ENCODE peak calls at places on chromosomes 6 and 20, in nine cellular contexts. N is heart left ventricle, G is IMR-90, W is transverse colon, B is tibial nerve, M is right lobe of liver, O is Peyer's patch, Y is body of pancreas, T is HCT116. D is an unnamed sample.

GRCh38 chr20:60237981-60238380 is 279.8 kb downstream of the CDH26 start:
- DNase-seq in W (no peak), M (no peak), T (no peak), G (no peak), O (no peak), Y (no peak), N (no peak), B (no peak), D (no peak)

GRCh38 chr20:32387262-32387661 is 29.1 kb downstream of the ASXL1 start:
- DNase-seq in N (no peak), B (no peak), M (no peak), W (no peak), O (no peak), G (peak), Y (no peak), T (no peak), D (no peak)

GRCh38 chr6:149211046-149211571 is 106.4 kb upstream of the TAB2 start:
- DNase-seq in T (no peak), G (peak), W (no peak), N (no peak), Y (no peak), B (no peak), O (peak), M (no peak), D (no peak)

GRCh38 chr6:165515963-165516624 is 146.9 kb downstream of the PDE10A start:
- DNase-seq in O (no peak), Y (no peak), G (peak), N (no peak), M (no peak), T (peak), W (no peak), B (no peak), D (no peak)

GRCh38 chr20:62141397-62142251 is 1.6 kb downstream of the PSMA7 start:
- DNase-seq in G (peak), N (no peak), Y (peak), T (no peak), B (no peak), W (no peak), O (no peak), M (no peak), D (no peak)

GRCh38 chr6:56570434-56571359 is 72.0 kb downstream of the DST start:
- DNase-seq in G (peak), O (no peak), W (no peak), N (no peak), T (no peak), Y (peak), M (no peak), B (no peak), D (no peak)

GRCh38 chr6:11734861-11735652 is 43.5 kb downstream of the ADTRP start:
- DNase-seq in M (no peak), O (no peak), N (no peak), Y (no peak), W (no peak), T (no peak), G (no peak), B (no peak), D (no peak)

GRCh38 chr20:64083380-64084208 is 604 bp downstream of the LKAAEAR1 start:
- DNase-seq in T (no peak), M (peak), B (no peak), N (peak), O (peak), Y (peak), W (peak), G (peak), D (no peak)

GRCh38 chr6:2848851-2849250 is 7.2 kb upstream of the SERPINB1 start:
- DNase-seq in N (no peak), M (no peak), B (no peak), O (peak), G (no peak), Y (no peak), T (no peak), W (peak), D (no peak)

GRCh38 chr6:44100088-44100550 is 27.1 kb downstream of the MRPL14 start:
- DNase-seq in N (no peak), O (no peak), M (no peak), B (no peak), W (no peak), T (no peak), Y (peak), G (peak), D (no peak)

GRCh38 chr6:148455225-148455624 is 112.6 kb downstream of the SASH1 start:
- DNase-seq in M (no peak), O (no peak), B (no peak), W (no peak), T (no peak), Y (no peak), G (peak), N (no peak), D (no peak)

GRCh38 chr6:15132854-15133670 is 112.8 kb upstream of the JARID2 start:
- DNase-seq in T (peak), N (no peak), Y (no peak), M (no peak), O (no peak), W (no peak), B (no peak), G (peak), D (no peak)

GRCh38 chr6:64930664-64931063 is 776.4 kb downstream of the EYS start:
- DNase-seq in T (no peak), Y (no peak), N (no peak), G (no peak), O (no peak), B (no peak), M (no peak), W (no peak), D (no peak)

GRCh38 chr6:30548375-30548774 is 7.9 kb downstream of the GNL1 start:
- DNase-seq in Y (no peak), N (no peak), M (no peak), W (no peak), G (peak), O (no peak), B (no peak), T (no peak), D (peak)

GRCh38 chr6:137119196-137120104 is 54.0 kb downstream of the IL22RA2 start:
- DNase-seq in B (no peak), T (no peak), M (no peak), N (no peak), O (no peak), G (no peak), Y (peak), W (no peak), D (no peak)

GRCh38 chr6:88869263-88870023 is 94.0 kb downstream of the RNGTT start:
- DNase-seq in B (no peak), G (peak), N (no peak), O (no peak), W (no peak), T (no peak), M (no peak), Y (no peak), D (no peak)

GRCh38 chr6:160431791-160432404 is 83.7 kb downstream of the SLC22A3 start:
- DNase-seq in T (no peak), O (no peak), M (no peak), G (no peak), B (no peak), W (no peak), N (no peak), Y (no peak), D (no peak)

GRCh38 chr20:10216146-10216741 is 2.4 kb upstream of the SNAP25 start:
- DNase-seq in W (no peak), M (no peak), T (no peak), N (no peak), O (no peak), Y (no peak), G (peak), B (no peak), D (no peak)

GRCh38 chr20:63740501-63741353 is 1.2 kb downstream of the SLC2A4RG start:
- DNase-seq in B (peak), N (peak), Y (peak), T (peak), W (peak), G (peak), O (peak), M (peak), D (peak)

GRCh38 chr6:37549186-37549957 is 49.7 kb upstream of the CCDC167 start:
- DNase-seq in N (no peak), O (no peak), M (no peak), B (no peak), W (no peak), G (no peak), T (no peak), Y (no peak), D (no peak)

GRCh38 chr6:69098910-69099309 is 463.8 kb downstream of the ADGRB3 start:
- DNase-seq in G (no peak), O (no peak), M (no peak), T (no peak), Y (no peak), W (no peak), N (no peak), B (no peak), D (no peak)

GRCh38 chr6:39137235-39137634 is 22.2 kb upstream of the SAYSD1 start:
- DNase-seq in T (no peak), B (no peak), O (no peak), W (peak), Y (peak), G (peak), M (no peak), N (peak), D (no peak)

GRCh38 chr20:32201296-32201976 is 6.1 kb downstream of the PLAGL2 start:
- DNase-seq in T (no peak), M (no peak), Y (no peak), B (no peak), G (peak), O (no peak), N (no peak), W (no peak), D (no peak)

GRCh38 chr6:109204511-109204910 is 109.2 kb downstream of the CEP57L1 start:
- DNase-seq in G (no peak), O (no peak), N (no peak), B (no peak), W (no peak), Y (no peak), M (no peak), T (no peak), D (no peak)

GRCh38 chr6:83071023-83071422 is 3.6 kb downstream of the DOP1A start:
- DNase-seq in G (no peak), Y (no peak), M (no peak), O (no peak), N (no peak), W (no peak), T (no peak), B (no peak), D (no peak)

GRCh38 chr20:4637081-4637797 is 84.5 kb upstream of the PRND start:
- DNase-seq in O (no peak), G (peak), M (no peak), T (no peak), Y (no peak), B (no peak), W (no peak), N (no peak), D (no peak)

GRCh38 chr20:30487947-30488926 is 769.2 kb upstream of the DEFB115 start:
- DNase-seq in Y (no peak), G (no peak), M (peak), N (no peak), O (no peak), T (no peak), B (no peak), W (no peak), D (no peak)

DNA sequence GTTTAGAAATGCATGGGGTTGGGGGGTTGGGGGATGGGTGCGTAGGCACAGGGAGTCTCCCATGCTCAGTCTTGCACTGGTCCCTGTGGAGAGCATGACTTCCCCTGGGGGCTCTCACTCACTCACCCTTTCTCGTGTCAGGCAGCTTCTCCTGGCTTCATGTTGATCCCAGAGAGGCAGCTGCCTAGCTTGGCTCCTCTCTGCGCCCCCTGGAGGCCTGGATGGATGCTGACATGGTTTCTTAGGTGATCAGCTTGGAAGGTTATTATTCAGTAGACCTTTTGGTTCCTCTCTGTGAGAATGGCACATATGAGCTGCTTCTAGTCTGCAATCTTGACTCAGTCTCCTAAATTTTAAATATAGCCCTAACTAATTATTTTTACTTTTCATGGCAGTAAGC is 109.3 kb upstream of the FAM83B start:
- DNase-seq in T (no peak), N (no peak), Y (peak), M (no peak), O (no peak), G (no peak), W (no peak), B (no peak), D (no peak)
- TF ChIP-seq CTCF in T (peak), N (no peak), Y (no peak), M (peak), O (no peak), G (peak), W (no peak), B (no peak), D (no peak)

GRCh38 chr6:105235155-105235554 is 55.3 kb upstream of the POPDC3 start:
- DNase-seq in Y (no peak), T (no peak), N (no peak), G (no peak), M (no peak), B (no peak), W (no peak), O (no peak), D (no peak)
- H3K4me3 ChIP-seq in Y (no peak), T (no peak), N (no peak), G (no peak), M (no peak), B (no peak), W (no peak), O (no peak), D (no peak)

GRCh38 chr6:43021270-43022047 is at the start of gene RRP36:
- DNase-seq in N (peak), M (peak), B (peak), G (peak), T (no peak), Y (peak), W (peak), O (peak), D (peak)
- TF ChIP-seq POLR2A in N (no peak), M (peak), B (peak), G (no peak), T (peak), Y (peak), W (peak), O (peak), D (no peak)

GRCh38 chr6:107636486-107636885 is 146.6 kb downstream of the SOBP start:
- DNase-seq in N (no peak), G (no peak), Y (no peak), T (no peak), O (no peak), B (no peak), W (no peak), M (no peak), D (no peak)
- TF ChIP-seq CTCF in N (no peak), G (no peak), Y (no peak), T (no peak), O (no peak), B (no peak), W (no peak), M (no peak), D (no peak)

GRCh38 chr6:111823831-111824607 is 49.2 kb downstream of the FYN start:
- DNase-seq in Y (no peak), M (no peak), T (no peak), O (no peak), N (no peak), G (peak), B (peak), W (no peak), D (no peak)
- H3K4me3 ChIP-seq in Y (no peak), M (no peak), T (no peak), O (no peak), N (no peak), G (peak), B (peak), W (no peak), D (no peak)

GRCh38 chr6:20534295-20534897 is at the start of gene CDKAL1:
- DNase-seq in M (peak), T (peak), N (peak), B (peak), O (peak), G (peak), Y (peak), W (peak), D (peak)
- TF ChIP-seq POLR2A in M (peak), T (peak), N (no peak), B (peak), O (peak), G (peak), Y (peak), W (peak), D (no peak)

GRCh38 chr6:33407132-33407718 is 3.6 kb upstream of the PHF1 start:
- DNase-seq in W (no peak), Y (no peak), O (no peak), G (peak), T (no peak), B (no peak), M (no peak), N (no peak), D (no peak)
- TF ChIP-seq CTCF in W (peak), Y (peak), O (peak), G (peak), T (peak), B (no peak), M (peak), N (no peak), D (no peak)

DNA sequence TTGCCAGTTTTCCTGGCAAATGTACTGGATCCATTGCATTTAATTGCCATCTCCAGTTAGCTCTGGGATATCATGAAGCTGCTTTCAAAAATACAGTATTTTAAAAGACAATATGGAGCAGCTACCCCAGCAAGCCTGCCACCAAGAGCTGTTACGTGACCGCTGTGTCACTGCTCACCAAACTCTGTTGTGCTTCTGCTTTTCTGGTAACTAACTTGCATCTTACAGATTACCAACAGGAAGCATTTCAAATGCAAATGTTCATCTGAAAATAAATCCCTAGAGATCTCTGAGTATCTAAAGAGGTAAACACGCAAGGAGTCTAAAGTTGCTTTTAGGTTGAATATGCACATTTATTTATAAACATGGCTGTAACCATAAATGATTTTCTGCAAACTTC is 1008.3 kb downstream of the KIF16B start:
- DNase-seq in N (no peak), B (no peak), O (no peak), Y (no peak), G (no peak), T (no peak), W (no peak), M (no peak), D (no peak)
- H3K4me3 ChIP-seq in N (no peak), B (no peak), O (no peak), Y (no peak), G (no peak), T (no peak), W (no peak), M (no peak), D (no peak)

DNA sequence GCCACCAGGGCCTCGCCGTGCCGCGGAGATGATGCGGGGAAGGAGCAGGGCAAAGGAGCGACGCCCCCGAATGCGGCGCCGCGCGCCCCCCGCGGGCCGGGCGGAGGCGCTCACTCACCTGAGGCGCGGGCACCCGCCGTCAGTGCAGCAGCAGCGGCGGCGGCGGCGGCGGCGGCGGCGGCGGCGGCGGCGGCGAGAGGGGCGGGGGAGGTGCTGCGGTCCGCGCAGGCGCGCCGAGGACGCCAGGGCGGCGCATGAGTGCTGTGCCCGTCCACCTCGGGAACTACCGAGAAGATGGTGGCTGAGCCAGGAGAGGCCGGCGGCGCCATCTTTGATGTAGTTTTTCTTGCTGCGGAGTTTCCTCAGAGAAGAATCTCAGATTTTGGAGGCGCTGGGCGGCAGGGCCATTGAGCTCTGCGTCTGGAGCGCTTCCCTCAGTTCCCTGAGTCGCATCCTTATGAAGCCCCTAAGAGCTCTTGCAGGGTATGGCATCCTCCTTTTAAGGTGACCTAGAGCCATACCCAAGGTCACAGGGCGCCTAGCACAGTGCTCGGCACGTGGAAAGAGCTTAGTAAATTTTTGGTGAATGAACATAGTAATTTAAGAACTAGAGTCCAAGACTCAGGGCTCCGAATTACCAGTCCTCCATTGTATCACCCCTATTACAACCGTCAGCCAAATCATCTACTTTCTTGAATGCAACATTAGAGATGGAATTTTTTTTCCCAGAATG is at the start of gene NDRG3:
- DNase-seq in O (peak), B (peak), G (peak), N (peak), W (peak), T (peak), Y (peak), M (peak), D (peak)
- TF ChIP-seq POLR2A in O (no peak), B (peak), G (no peak), N (no peak), W (no peak), T (peak), Y (peak), M (no peak), D (no peak)

D was measured in lower leg skin.